ENCODE peak calls at places on chromosomes 5 and 9, in seven cellular contexts. D, V, X, N, H, J and L are unnamed samples.

GRCh38 chr5:35742006-35742405 is 114.7 kb upstream of the IL7R start:
- DNase-seq in D (no peak), V (no peak), X (no peak), N (no peak), H (no peak), J (no peak), L (no peak)

GRCh38 chr5:157564149-157564711 is 11.3 kb downstream of the ADAM19 start:
- DNase-seq in D (no peak), V (no peak), X (no peak), N (no peak), H (no peak), J (no peak), L (no peak)

GRCh38 chr9:686381-686813 is 155.1 kb upstream of the DMRT1 start:
- DNase-seq in D (no peak), V (no peak), X (peak), N (no peak), H (peak), J (no peak), L (peak)

GRCh38 chr9:126854734-126855133 is 5.7 kb upstream of the ZBTB34 start:
- DNase-seq in D (no peak), V (no peak), X (no peak), N (no peak), H (no peak), J (no peak), L (no peak)

GRCh38 chr5:146877178-146877681 is 1.3 kb downstream of the PPP2R2B start:
- DNase-seq in D (no peak), V (no peak), X (no peak), N (no peak), H (no peak), J (no peak), L (no peak)

GRCh38 chr5:150077060-150077459 is 9.3 kb downstream of the CSF1R start:
- DNase-seq in D (no peak), V (no peak), X (no peak), N (no peak), H (no peak), J (peak), L (no peak)

GRCh38 chr5:4053111-4053510 is 457.5 kb downstream of the IRX1 start:
- DNase-seq in D (no peak), V (no peak), X (no peak), N (no peak), H (no peak), J (no peak), L (no peak)

GRCh38 chr5:176810687-176811501 is 535 bp downstream of the UNC5A start:
- DNase-seq in D (no peak), V (no peak), X (no peak), N (no peak), H (peak), J (no peak), L (no peak)

GRCh38 chr9:33860200-33860871 is 43.4 kb downstream of the UBE2R2 start:
- DNase-seq in D (no peak), V (no peak), X (no peak), N (no peak), H (peak), J (no peak), L (no peak)

GRCh38 chr5:123790226-123790625 is 278.2 kb downstream of the CSNK1G3 start:
- DNase-seq in D (no peak), V (no peak), X (no peak), N (no peak), H (no peak), J (no peak), L (no peak)

GRCh38 chr5:39283231-39283818 is 64.0 kb upstream of the FYB1 start:
- DNase-seq in D (peak), V (no peak), X (peak), N (peak), H (peak), J (peak), L (peak)

GRCh38 chr5:91092859-91093843 is 290.0 kb downstream of the ARRDC3 start:
- DNase-seq in D (no peak), V (no peak), X (no peak), N (no peak), H (no peak), J (no peak), L (no peak)

GRCh38 chr9:75624984-75625383 is 265.5 kb upstream of the PCSK5 start:
- DNase-seq in D (no peak), V (no peak), X (peak), N (no peak), H (no peak), J (no peak), L (no peak)

GRCh38 chr5:1488882-1489680 is 34.7 kb downstream of the LPCAT1 start:
- DNase-seq in D (no peak), V (no peak), X (no peak), N (peak), H (peak), J (peak), L (no peak)

GRCh38 chr5:89343666-89344065 is 460.7 kb upstream of the MEF2C start:
- DNase-seq in D (no peak), V (no peak), X (no peak), N (no peak), H (no peak), J (no peak), L (no peak)

GRCh38 chr5:76199321-76200318 is 116.4 kb downstream of the SV2C start:
- DNase-seq in D (no peak), V (no peak), X (no peak), N (no peak), H (no peak), J (no peak), L (no peak)

GRCh38 chr5:135462304-135462703 is 10.2 kb upstream of the TIFAB start:
- DNase-seq in D (peak), V (no peak), X (peak), N (no peak), H (peak), J (peak), L (peak)

DNA sequence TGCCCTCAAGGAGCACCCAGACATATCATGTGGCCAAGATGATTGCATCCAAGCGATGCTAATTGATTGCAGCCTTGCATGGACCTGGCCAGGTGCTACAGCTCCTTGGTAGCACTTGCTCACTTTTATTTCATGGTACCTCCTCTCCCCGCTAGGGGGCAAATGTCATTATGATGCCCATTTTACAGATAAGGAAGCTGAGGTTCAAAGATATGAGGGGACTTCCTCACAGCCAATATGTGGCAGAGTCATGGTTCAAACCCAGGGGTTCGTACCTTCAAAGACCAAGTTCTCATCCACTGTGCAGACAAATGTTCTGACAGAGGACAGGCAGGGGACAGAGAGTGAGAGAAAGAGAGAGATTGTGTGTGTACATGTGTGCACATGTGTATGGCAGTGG is 21.9 kb upstream of the KCNMB1 start:
- DNase-seq in D (no peak), V (no peak), X (no peak), N (no peak), H (no peak), J (peak), L (no peak)
- TF ChIP-seq CTCF in D (peak), V (no peak), X (peak), N (no peak), H (no peak), J (peak), L (no peak)

GRCh38 chr9:25716220-25716872 is 38.1 kb upstream of the TUSC1 start:
- DNase-seq in D (no peak), V (no peak), X (peak), N (peak), H (peak), J (no peak), L (peak)
- TF ChIP-seq CTCF in D (no peak), V (no peak), X (peak), N (peak), H (peak), J (no peak), L (peak)

GRCh38 chr5:172897691-172898512 is 61.3 kb upstream of the RPL26L1 start:
- DNase-seq in D (no peak), V (no peak), X (no peak), N (peak), H (peak), J (no peak), L (peak)
- TF ChIP-seq CTCF in D (no peak), V (no peak), X (no peak), N (no peak), H (peak), J (no peak), L (no peak)

DNA sequence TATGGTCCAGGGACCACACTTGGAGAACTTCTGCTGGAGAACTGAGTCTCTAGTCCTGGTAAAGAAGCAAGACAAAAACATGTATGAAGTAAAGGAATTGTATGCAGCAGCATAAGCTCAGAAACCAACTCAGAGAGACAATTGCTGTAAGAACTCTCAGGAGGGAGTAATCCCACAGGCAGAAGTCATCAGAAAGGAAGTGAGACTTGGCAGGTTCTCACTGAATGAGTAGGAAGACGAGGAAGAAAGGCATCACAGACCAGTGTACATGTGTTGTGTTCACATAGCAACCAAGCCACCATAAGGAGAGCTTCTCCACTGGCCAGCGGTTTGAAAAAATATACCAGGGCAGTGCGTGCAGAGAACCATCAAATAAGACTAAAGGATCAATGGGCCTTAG is 57.9 kb upstream of the FST start:
- DNase-seq in D (no peak), V (no peak), X (no peak), N (peak), H (peak), J (no peak), L (no peak)
- TF ChIP-seq CTCF in D (no peak), V (no peak), X (no peak), N (no peak), H (no peak), J (no peak), L (no peak)

DNA sequence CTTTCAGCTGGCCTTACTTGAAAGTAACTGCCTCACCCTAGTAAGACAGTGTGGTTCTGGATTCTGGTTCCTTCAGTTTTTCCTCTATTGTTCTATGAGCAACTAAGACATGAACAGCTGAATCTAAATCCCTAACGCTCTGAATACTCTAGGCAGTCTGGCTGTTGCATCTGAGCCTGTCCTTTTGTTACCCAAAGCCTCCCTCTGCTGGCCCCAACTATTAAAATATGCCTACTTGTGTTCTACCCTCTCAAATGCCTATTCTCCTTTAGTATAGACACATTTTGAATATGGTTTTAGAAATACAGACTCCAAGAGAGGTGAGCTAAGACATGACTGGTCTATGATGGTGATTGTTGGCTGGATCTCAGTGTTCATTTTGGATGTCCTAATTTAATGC is 1203.6 kb upstream of the DMAC1 start:
- DNase-seq in D (no peak), V (no peak), X (no peak), N (no peak), H (no peak), J (no peak), L (peak)
- TF ChIP-seq CTCF in D (no peak), V (no peak), X (no peak), N (no peak), H (no peak), J (no peak), L (peak)

GRCh38 chr5:82489668-82490067 is 211.5 kb upstream of the RPS23 start:
- DNase-seq in D (no peak), V (no peak), X (no peak), N (no peak), H (no peak), J (no peak), L (no peak)

GRCh38 chr5:82497242-82497641 is 219.1 kb upstream of the RPS23 start:
- DNase-seq in D (no peak), V (no peak), X (no peak), N (no peak), H (no peak), J (no peak), L (no peak)

GRCh38 chr5:82493217-82493616 is 215.1 kb upstream of the RPS23 start:
- DNase-seq in D (no peak), V (no peak), X (no peak), N (no peak), H (no peak), J (no peak), L (no peak)

GRCh38 chr5:82499845-82500244 is 221.7 kb upstream of the RPS23 start:
- DNase-seq in D (no peak), V (no peak), X (no peak), N (no peak), H (no peak), J (no peak), L (no peak)

DNA sequence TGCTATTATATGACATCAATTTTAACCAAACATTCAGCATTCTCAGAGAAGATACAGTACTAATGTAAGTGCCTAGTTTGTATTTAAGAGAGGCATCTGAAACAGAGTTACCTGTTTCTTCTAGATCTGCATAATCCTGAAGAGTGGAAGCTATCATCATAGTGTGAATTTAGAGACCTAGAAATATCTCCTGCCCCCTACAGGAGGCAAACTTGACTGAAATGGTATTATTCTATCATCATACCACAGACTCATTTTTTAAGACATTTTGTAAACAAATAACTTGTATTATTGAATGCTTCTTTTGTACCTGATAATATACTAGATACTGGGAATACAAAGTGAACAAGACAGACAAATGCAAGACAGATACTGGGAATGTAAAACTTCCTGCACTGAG is 216.8 kb upstream of the RPS23 start:
- DNase-seq in D (no peak), V (no peak), X (no peak), N (no peak), H (peak), J (no peak), L (peak)
- TF ChIP-seq CTCF in D (peak), V (no peak), X (no peak), N (peak), H (no peak), J (no peak), L (peak)